ENCODE peak calls at places on chromosomes 11 and 22, in eight cellular contexts. V, F, S, T, L, C, P and K are unnamed samples. For H3K27me3, the result is how much of the 10 kb centered on the place peaks cover.

GRCh38 chr11:63944987-63945386 is 6.2 kb downstream of the NAA40 start:
- DNase-seq in V (peak), F (peak), S (peak), T (no peak), L (no peak), C (peak), P (no peak), K (peak)

GRCh38 chr11:130178992-130179391 is 19.4 kb downstream of the ST14 start:
- DNase-seq in V (no peak), F (no peak), S (no peak), T (no peak), L (no peak), C (no peak), P (no peak), K (no peak)

GRCh38 chr22:36776722-36777121 is 803 bp upstream of the IFT27 start:
- DNase-seq in V (no peak), F (no peak), S (no peak), T (no peak), L (no peak), C (no peak), P (no peak), K (no peak)

GRCh38 chr22:23804781-23805291 is 18.1 kb downstream of the SMARCB1 start:
- DNase-seq in V (no peak), F (no peak), S (peak), T (peak), L (no peak), C (no peak), P (no peak), K (no peak)

GRCh38 chr11:73889019-73889418 is 12.2 kb downstream of the PAAF1 start:
- DNase-seq in V (no peak), F (no peak), S (no peak), T (no peak), L (no peak), C (no peak), P (peak), K (no peak)

GRCh38 chr22:32106930-32107329 is 52.2 kb downstream of the C22orf42 start:
- DNase-seq in V (no peak), F (no peak), S (no peak), T (peak), L (no peak), C (no peak), P (no peak), K (no peak)

GRCh38 chr11:117396970-117397369 is 69.3 kb downstream of the CEP164 start:
- DNase-seq in V (no peak), F (no peak), S (no peak), T (no peak), L (no peak), C (no peak), P (no peak), K (no peak)

GRCh38 chr11:86577663-86578636 is 94.5 kb downstream of the ME3 start:
- DNase-seq in V (peak), F (peak), S (peak), T (no peak), L (peak), C (peak), P (peak), K (no peak)

GRCh38 chr11:24932110-24933000 is 435.5 kb downstream of the LUZP2 start:
- DNase-seq in V (no peak), F (no peak), S (no peak), T (no peak), L (no peak), C (no peak), P (no peak), K (no peak)

GRCh38 chr11:45083544-45084087 is 62.8 kb upstream of the PRDM11 start:
- DNase-seq in V (no peak), F (peak), S (no peak), T (peak), L (no peak), C (no peak), P (no peak), K (no peak)

GRCh38 chr11:63838682-63839507 is at the start of gene MARK2:
- DNase-seq in V (peak), F (peak), S (peak), T (peak), L (peak), C (peak), P (peak), K (peak)

GRCh38 chr11:118211006-118211405 is 13.8 kb downstream of the JAML start:
- DNase-seq in V (no peak), F (no peak), S (no peak), T (peak), L (peak), C (no peak), P (no peak), K (no peak)

GRCh38 chr11:34620202-34620601 is 691 bp upstream of the EHF start:
- DNase-seq in V (no peak), F (no peak), S (no peak), T (no peak), L (no peak), C (no peak), P (no peak), K (no peak)

GRCh38 chr11:75986966-75987365 is 172.0 kb downstream of the UVRAG start:
- DNase-seq in V (no peak), F (no peak), S (no peak), T (no peak), L (no peak), C (no peak), P (no peak), K (no peak)

GRCh38 chr22:20130319-20130718 is 1.3 kb upstream of the ZDHHC8 start:
- DNase-seq in V (no peak), F (no peak), S (no peak), T (peak), L (no peak), C (peak), P (no peak), K (no peak)

GRCh38 chr11:44589301-44589700 is 23.8 kb downstream of the CD82 start:
- DNase-seq in V (no peak), F (no peak), S (no peak), T (no peak), L (peak), C (no peak), P (peak), K (no peak)

GRCh38 chr11:124656759-124657627 is 16.5 kb downstream of the SIAE start:
- DNase-seq in V (no peak), F (no peak), S (no peak), T (peak), L (peak), C (no peak), P (peak), K (no peak)

GRCh38 chr11:120392791-120393190 is 56.6 kb downstream of the ARHGEF12 start:
- DNase-seq in V (no peak), F (no peak), S (no peak), T (no peak), L (peak), C (no peak), P (peak), K (no peak)

GRCh38 chr11:64118871-64119495 is 46.9 kb downstream of the MACROD1 start:
- DNase-seq in V (no peak), F (no peak), S (no peak), T (no peak), L (no peak), C (no peak), P (no peak), K (no peak)

GRCh38 chr11:119741369-119742262 is 12.6 kb upstream of the NECTIN1 start:
- DNase-seq in V (no peak), F (peak), S (peak), T (peak), L (no peak), C (peak), P (no peak), K (no peak)

GRCh38 chr11:103228807-103229206 is 119.6 kb downstream of the DYNC2H1 start:
- DNase-seq in V (no peak), F (no peak), S (no peak), T (peak), L (no peak), C (no peak), P (no peak), K (no peak)

GRCh38 chr11:1749787-1750351 is 526 bp downstream of the IFITM10 start:
- DNase-seq in V (no peak), F (peak), S (no peak), T (no peak), L (peak), C (no peak), P (peak), K (peak)

GRCh38 chr11:12474871-12475270 is 97.5 kb downstream of the PARVA start:
- DNase-seq in V (no peak), F (no peak), S (no peak), T (no peak), L (no peak), C (no peak), P (no peak), K (no peak)

GRCh38 chr11:45607995-45608394 is 57.4 kb downstream of the CHST1 start:
- DNase-seq in V (no peak), F (no peak), S (no peak), T (peak), L (no peak), C (no peak), P (no peak), K (no peak)

GRCh38 chr11:65014146-65014960 is at the start of gene ARL2:
- DNase-seq in V (peak), F (peak), S (peak), T (no peak), L (no peak), C (no peak), P (no peak), K (peak)

GRCh38 chr11:107591098-107591445 is at the start of gene ELMOD1:
- DNase-seq in V (peak), F (peak), S (peak), T (peak), L (peak), C (peak), P (peak), K (no peak)

GRCh38 chr22:31160328-31160978 is 471 bp downstream of the RNF185 start:
- DNase-seq in V (no peak), F (peak), S (peak), T (no peak), L (no peak), C (peak), P (peak), K (no peak)

GRCh38 chr11:100849914-100850235 is 162.8 kb downstream of the ARHGAP42 start:
- DNase-seq in V (no peak), F (no peak), S (no peak), T (no peak), L (no peak), C (no peak), P (no peak), K (no peak)

GRCh38 chr11:120908521-120909181 is 115.3 kb upstream of the TBCEL start:
- DNase-seq in V (no peak), F (no peak), S (no peak), T (no peak), L (no peak), C (no peak), P (no peak), K (no peak)

GRCh38 chr11:116981216-116981887 is 116.9 kb downstream of the SIK3 start:
- DNase-seq in V (no peak), F (no peak), S (no peak), T (no peak), L (no peak), C (no peak), P (no peak), K (no peak)

GRCh38 chr22:43471186-43471585 is 59.4 kb downstream of the MPPED1 start:
- DNase-seq in V (no peak), F (no peak), S (no peak), T (no peak), L (no peak), C (no peak), P (no peak), K (no peak)

DNA sequence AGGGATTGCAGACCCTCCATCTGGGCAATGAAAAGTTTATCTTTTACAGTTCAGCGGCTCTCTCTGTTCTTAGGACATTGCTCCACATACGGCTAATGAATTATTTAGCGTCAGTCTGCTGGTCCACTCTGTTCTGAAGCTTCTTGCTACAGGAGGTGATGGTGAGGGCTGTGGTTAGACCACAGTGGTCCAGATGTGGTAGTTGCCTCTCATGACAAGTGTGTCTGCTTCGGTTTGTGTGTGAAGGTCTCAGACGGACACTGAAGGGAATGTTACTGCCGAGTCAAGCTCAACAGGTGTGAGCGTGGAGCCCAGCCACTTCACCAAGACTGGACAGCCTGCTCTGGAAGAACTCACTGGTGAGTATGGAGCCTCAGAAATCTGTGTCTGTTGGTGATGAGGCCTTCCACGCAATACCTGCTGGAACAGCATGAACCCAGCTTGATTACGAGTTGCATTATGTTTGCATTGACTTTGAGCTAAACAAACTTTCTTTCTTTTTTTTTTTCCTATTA is 220.8 kb downstream of the DBX1 start:
- DNase-seq in V (no peak), F (no peak), S (no peak), T (no peak), L (no peak), C (no peak), P (no peak), K (peak)
- TF ChIP-seq CTCF in V (no peak), F (no peak), S (no peak), T (no peak), L (no peak), C (no peak), P (no peak), K (no peak)

DNA sequence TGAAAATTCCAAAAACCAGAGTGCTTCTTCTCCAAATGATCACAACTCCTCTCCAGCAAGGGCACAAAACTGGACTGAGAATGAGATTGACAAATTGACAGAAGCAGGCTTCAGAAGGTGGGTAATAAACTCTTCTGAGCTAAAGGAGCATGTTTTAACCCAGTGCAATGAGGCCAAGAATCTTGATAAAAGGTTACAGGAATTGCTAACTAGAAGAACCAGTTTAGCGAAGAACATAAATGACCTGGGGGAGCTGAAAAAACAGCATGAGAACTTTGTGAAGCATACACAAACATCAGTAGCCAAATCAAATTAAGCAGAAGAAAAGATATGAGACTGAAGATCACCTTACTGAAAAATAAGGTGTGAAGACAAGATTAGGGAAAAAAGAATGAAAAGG is 15.5 kb downstream of the OR52M1 start:
- DNase-seq in V (no peak), F (no peak), S (no peak), T (no peak), L (no peak), C (no peak), P (no peak), K (no peak)
- H3K27me3 ChIP-seq in V (under half), F (under half), S (under half), T (under half), L (under half), C (under half), P (under half), K (under half)

GRCh38 chr22:21701384-21701971 is 34.1 kb downstream of the YPEL1 start:
- DNase-seq in V (no peak), F (no peak), S (no peak), T (no peak), L (peak), C (no peak), P (no peak), K (no peak)
- H3K27ac ChIP-seq in V (no peak), F (no peak), S (no peak), T (no peak), L (no peak), C (no peak), P (no peak), K (no peak)

GRCh38 chr22:27809226-27809625 is 7.7 kb upstream of the MN1 start:
- DNase-seq in V (no peak), F (no peak), S (no peak), T (peak), L (no peak), C (no peak), P (no peak), K (no peak)
- TF ChIP-seq CTCF in V (no peak), F (no peak), S (no peak), T (peak), L (no peak), C (no peak), P (no peak), K (no peak)